ENCODE peak calls at places on chromosomes 3 and 15, in four cellular contexts. V is mucosa of descending colon, E is HS-27A, T is kidney glomerular epithelial cell. S is an unnamed sample.

GRCh38 chr3:126320517-126321293 is 36.5 kb downstream of the KLF15 start:
- DNase-seq in E (no peak), T (no peak), V (no peak), S (no peak)

GRCh38 chr3:99865321-99865720 is 47.7 kb downstream of the CMSS1 start:
- DNase-seq in V (no peak), E (peak), T (no peak), S (no peak)

GRCh38 chr3:136952292-136952691 is 5.5 kb upstream of the IL20RB start:
- DNase-seq in T (no peak), V (no peak), E (no peak), S (no peak)

GRCh38 chr3:31181661-31182060 is 287.2 kb upstream of the GADL1 start:
- DNase-seq in T (no peak), E (no peak), V (no peak), S (peak)

GRCh38 chr3:46162975-46163550 is 45.0 kb downstream of the CCR1 start:
- DNase-seq in E (no peak), T (no peak), V (no peak), S (no peak)

GRCh38 chr3:5330152-5330810 is 142.8 kb downstream of the EDEM1 start:
- DNase-seq in E (no peak), T (peak), V (no peak), S (no peak)

GRCh38 chr3:122030381-122031122 is 8.5 kb upstream of the ILDR1 start:
- DNase-seq in E (no peak), T (no peak), V (no peak), S (no peak)

GRCh38 chr3:21839181-21839580 is 88.2 kb upstream of the ZNF385D start:
- DNase-seq in E (no peak), V (no peak), T (no peak), S (no peak)

GRCh38 chr3:114659109-114660081 is 365.6 kb downstream of the TIGIT start:
- DNase-seq in T (no peak), E (no peak), V (no peak), S (no peak)

GRCh38 chr15:40567111-40567510 is 2.0 kb upstream of the RPUSD2 start:
- DNase-seq in T (no peak), E (no peak), V (no peak), S (no peak)

GRCh38 chr15:70936326-70936725 is 43.7 kb downstream of the LRRC49 start:
- DNase-seq in V (no peak), T (no peak), E (no peak), S (no peak)

GRCh38 chr3:34363871-34364270 is 565.4 kb downstream of the PDCD6IP start:
- DNase-seq in E (no peak), V (no peak), T (no peak), S (no peak)

GRCh38 chr3:168414149-168414548 is 318.4 kb upstream of the GOLIM4 start:
- DNase-seq in V (no peak), T (no peak), E (no peak), S (no peak)

GRCh38 chr15:69232144-69232543 is 66.6 kb upstream of the PAQR5 start:
- DNase-seq in V (no peak), E (no peak), T (no peak), S (no peak)

GRCh38 chr15:71739355-71739754 is 71.0 kb upstream of the NR2E3 start:
- DNase-seq in T (no peak), E (no peak), V (no peak), S (no peak)

GRCh38 chr3:48739955-48740823 is 23.2 kb upstream of the IP6K2 start:
- DNase-seq in V (peak), E (peak), T (peak), S (peak)

S was measured in pancreas.